ENCODE peak calls at places on chromosome X, in nine cellular contexts. E, Y, R, F, V, A, N, B and U are unnamed samples.

GRCh38 chrX:69136546-69137331 is 28.5 kb downstream of the PJA1 start:
- DNase-seq in R (no peak), A (no peak), Y (no peak), V (no peak), N (no peak), F (no peak), E (no peak), B (no peak), U (no peak)

GRCh38 chrX:71111141-71111843 is at the start of gene IL2RG:
- DNase-seq in V (no peak), A (peak), E (peak), Y (no peak), F (peak), B (peak), R (no peak), N (peak), U (no peak)

GRCh38 chrX:31333181-31333831 is 261.5 kb upstream of the FTHL17 start:
- DNase-seq in Y (no peak), V (no peak), A (no peak), F (no peak), N (no peak), R (peak), B (no peak), E (no peak), U (no peak)

GRCh38 chrX:54358424-54359211 is 772 bp upstream of the WNK3 start:
- DNase-seq in F (peak), N (no peak), R (no peak), V (peak), Y (peak), A (no peak), B (peak), E (no peak), U (no peak)

GRCh38 chrX:18707442-18708049 is at the start of gene PPEF1:
- DNase-seq in V (no peak), F (no peak), E (no peak), A (no peak), Y (no peak), N (no peak), R (no peak), B (no peak), U (no peak)

GRCh38 chrX:37686348-37686736 is 751 bp downstream of the XK start:
- DNase-seq in E (no peak), Y (no peak), R (no peak), A (no peak), V (no peak), F (no peak), B (no peak), N (no peak), U (no peak)

GRCh38 chrX:10240918-10241317 is 84.1 kb downstream of the CLCN4 start:
- DNase-seq in B (no peak), V (no peak), F (no peak), Y (peak), A (no peak), N (no peak), R (peak), E (no peak), U (no peak)

GRCh38 chrX:3317191-3317718 is 29.2 kb downstream of the MXRA5 start:
- DNase-seq in N (no peak), Y (no peak), R (no peak), V (no peak), A (no peak), E (no peak), F (no peak), B (no peak), U (no peak)

GRCh38 chrX:46758956-46759644 is at the start of gene SLC9A7:
- DNase-seq in F (peak), E (peak), V (peak), N (peak), R (no peak), A (peak), B (peak), Y (no peak), U (no peak)

GRCh38 chrX:9907645-9908387 is 59.3 kb upstream of the CLDN34 start:
- DNase-seq in A (no peak), E (no peak), B (no peak), N (no peak), R (no peak), Y (peak), V (no peak), F (no peak), U (no peak)

GRCh38 chrX:71859637-71860036 is 51.0 kb upstream of the NHSL2 start:
- DNase-seq in B (no peak), N (no peak), R (no peak), Y (no peak), A (peak), V (peak), F (no peak), E (no peak), U (no peak)

GRCh38 chrX:44568196-44568595 is 25.5 kb upstream of the FUNDC1 start:
- DNase-seq in B (no peak), Y (no peak), V (no peak), E (no peak), A (no peak), F (no peak), R (no peak), N (no peak), U (no peak)

GRCh38 chrX:151019837-151020236 is 36.7 kb downstream of the HMGB3 start:
- DNase-seq in N (no peak), A (no peak), F (no peak), B (no peak), R (peak), E (no peak), V (no peak), Y (peak), U (no peak)

GRCh38 chrX:2388669-2389068 is 112.1 kb downstream of the DHRSX start:
- DNase-seq in E (no peak), F (no peak), R (no peak), N (no peak), V (no peak), A (no peak), B (no peak), Y (no peak), U (no peak)

GRCh38 chrX:95762716-95763115 is 921.9 kb upstream of the DIAPH2 start:
- DNase-seq in V (no peak), F (no peak), E (no peak), Y (no peak), B (no peak), N (no peak), A (no peak), R (no peak), U (no peak)

GRCh38 chrX:12790878-12791252 is 347 bp upstream of the PRPS2 start:
- DNase-seq in A (no peak), F (no peak), E (no peak), V (no peak), Y (no peak), N (no peak), R (no peak), B (no peak), U (no peak)

GRCh38 chrX:45807572-45808425 is 607.1 kb upstream of the DIPK2B start:
- DNase-seq in Y (no peak), E (no peak), A (peak), N (no peak), F (no peak), R (no peak), V (no peak), B (no peak), U (no peak)

GRCh38 chrX:155000841-155001240 is 21.7 kb downstream of the F8 start:
- DNase-seq in B (no peak), N (no peak), A (no peak), F (no peak), E (no peak), Y (no peak), V (no peak), R (no peak), U (no peak)

GRCh38 chrX:418927-419729 is 32.4 kb upstream of the PPP2R3B start:
- DNase-seq in V (peak), Y (no peak), E (no peak), N (no peak), A (no peak), F (no peak), B (no peak), R (no peak), U (no peak)

GRCh38 chrX:54043696-54044125 is 562 bp downstream of the PHF8 start:
- DNase-seq in R (no peak), N (peak), B (peak), V (no peak), F (peak), Y (no peak), A (no peak), E (no peak), U (no peak)

GRCh38 chrX:18174209-18174608 is 46.5 kb downstream of the BEND2 start:
- DNase-seq in Y (no peak), N (no peak), V (no peak), R (no peak), F (no peak), B (no peak), E (no peak), A (no peak), U (no peak)

GRCh38 chrX:7330971-7331746 is 183.2 kb upstream of the PUDP start:
- DNase-seq in A (no peak), N (no peak), V (no peak), Y (no peak), B (no peak), F (no peak), R (peak), E (no peak), U (no peak)

GRCh38 chrX:57083143-57083542 is 38.2 kb downstream of the SPIN2B start:
- DNase-seq in F (no peak), Y (no peak), V (no peak), B (no peak), A (no peak), E (no peak), R (no peak), N (no peak), U (no peak)

GRCh38 chrX:20593836-20594235 is 327.1 kb upstream of the RPS6KA3 start:
- DNase-seq in B (no peak), E (no peak), A (no peak), V (no peak), N (no peak), F (no peak), R (no peak), Y (no peak), U (no peak)

GRCh38 chrX:39816871-39817731 is 280.7 kb downstream of the BCOR start:
- DNase-seq in B (no peak), E (no peak), N (no peak), V (no peak), A (no peak), Y (no peak), F (no peak), R (no peak), U (no peak)

GRCh38 chrX:136577562-136577961 is 45.5 kb downstream of the VGLL1 start:
- DNase-seq in B (peak), A (peak), Y (peak), F (peak), V (no peak), E (peak), N (peak), R (no peak), U (no peak)

GRCh38 chrX:110045421-110045820 is 42.5 kb downstream of the TMEM164 start:
- DNase-seq in E (no peak), V (no peak), F (no peak), N (no peak), A (no peak), Y (no peak), B (no peak), R (no peak), U (no peak)

GRCh38 chrX:42536286-42536685 is 241.7 kb downstream of the PPP1R2C start:
- DNase-seq in Y (no peak), R (no peak), E (no peak), F (no peak), A (no peak), V (no peak), B (no peak), N (no peak), U (no peak)